ENCODE peak calls at places on chromosome 14, in nine cellular contexts. One of them, this sample, is unnamed.
A peak's percentile ranks its signal among the peaks of the same experiment; 100 is the strongest.

GRCh38 chr14:104749958-104750529 is 2.9 kb upstream of the SIVA1 start:
- DNase-seq in fibroblast of the conjunctiva: no peak
- DNase-seq in HCT116: no peak
- DNase-seq in glomerular endothelial cell: no peak
- DNase-seq in cardiac septum: no peak
- DNase-seq in skeletal muscle cell: no peak
- DNase-seq in stimulated activated CD8-positive, alpha-beta memory T cell treated with anti-CD3 and anti-CD28 coated beads, Interleukin-7, amount 100 ng/mL, for 4 hours: no peak
- DNase-seq in neural crest cell: no peak
- DNase-seq in T-helper 2 cell treated with Interferon-gamma antibody and Interleukin-4, amounts not matched to agents 5 μg/mL and 100 μg/mL, for 36 hours: no peak
- DNase-seq in this sample: no peak

GRCh38 chr14:49982522-49982951 is 89.7 kb downstream of the ARF6 start:
- DNase-seq in fibroblast of the conjunctiva: peak; percentile 76
- DNase-seq in HCT116: no peak
- DNase-seq in glomerular endothelial cell: peak; percentile 73
- DNase-seq in cardiac septum: no peak
- DNase-seq in skeletal muscle cell: peak; percentile 75
- DNase-seq in stimulated activated CD8-positive, alpha-beta memory T cell treated with anti-CD3 and anti-CD28 coated beads, Interleukin-7, amount 100 ng/mL, for 4 hours: no peak
- DNase-seq in neural crest cell: no peak
- DNase-seq in T-helper 2 cell treated with Interferon-gamma antibody and Interleukin-4, amounts not matched to agents 5 μg/mL and 100 μg/mL, for 36 hours: no peak
- DNase-seq in this sample: no peak

GRCh38 chr14:101351769-101352168 is 209.5 kb upstream of the DIO3 start:
- DNase-seq in fibroblast of the conjunctiva: no peak
- DNase-seq in HCT116: no peak
- DNase-seq in glomerular endothelial cell: no peak
- DNase-seq in cardiac septum: peak; percentile 17
- DNase-seq in skeletal muscle cell: no peak
- DNase-seq in stimulated activated CD8-positive, alpha-beta memory T cell treated with anti-CD3 and anti-CD28 coated beads, Interleukin-7, amount 100 ng/mL, for 4 hours: no peak
- DNase-seq in neural crest cell: no peak
- DNase-seq in T-helper 2 cell treated with Interferon-gamma antibody and Interleukin-4, amounts not matched to agents 5 μg/mL and 100 μg/mL, for 36 hours: no peak
- DNase-seq in this sample: no peak

GRCh38 chr14:75800792-75801191 is 139.7 kb downstream of the TTLL5 start:
- DNase-seq in fibroblast of the conjunctiva: no peak
- DNase-seq in HCT116: no peak
- DNase-seq in glomerular endothelial cell: no peak
- DNase-seq in cardiac septum: no peak
- DNase-seq in skeletal muscle cell: no peak
- DNase-seq in stimulated activated CD8-positive, alpha-beta memory T cell treated with anti-CD3 and anti-CD28 coated beads, Interleukin-7, amount 100 ng/mL, for 4 hours: no peak
- DNase-seq in neural crest cell: no peak
- DNase-seq in T-helper 2 cell treated with Interferon-gamma antibody and Interleukin-4, amounts not matched to agents 5 μg/mL and 100 μg/mL, for 36 hours: no peak
- DNase-seq in this sample: no peak

GRCh38 chr14:23631702-23632460 is 4.3 kb upstream of the DHRS2 start:
- DNase-seq in fibroblast of the conjunctiva: peak; percentile 88
- DNase-seq in HCT116: peak; percentile 65
- DNase-seq in glomerular endothelial cell: peak; percentile 48
- DNase-seq in cardiac septum: peak; percentile 87
- DNase-seq in skeletal muscle cell: peak; percentile 70
- DNase-seq in stimulated activated CD8-positive, alpha-beta memory T cell treated with anti-CD3 and anti-CD28 coated beads, Interleukin-7, amount 100 ng/mL, for 4 hours: peak; percentile 36
- DNase-seq in neural crest cell: peak; percentile 87
- DNase-seq in T-helper 2 cell treated with Interferon-gamma antibody and Interleukin-4, amounts not matched to agents 5 μg/mL and 100 μg/mL, for 36 hours: peak; percentile 58
- DNase-seq in this sample: no peak

GRCh38 chr14:33123281-33123680 is 184.6 kb downstream of the NPAS3 start:
- DNase-seq in fibroblast of the conjunctiva: no peak
- DNase-seq in HCT116: no peak
- DNase-seq in glomerular endothelial cell: no peak
- DNase-seq in cardiac septum: no peak
- DNase-seq in skeletal muscle cell: no peak
- DNase-seq in stimulated activated CD8-positive, alpha-beta memory T cell treated with anti-CD3 and anti-CD28 coated beads, Interleukin-7, amount 100 ng/mL, for 4 hours: no peak
- DNase-seq in neural crest cell: no peak
- DNase-seq in T-helper 2 cell treated with Interferon-gamma antibody and Interleukin-4, amounts not matched to agents 5 μg/mL and 100 μg/mL, for 36 hours: no peak
- DNase-seq in this sample: no peak

GRCh38 chr14:96479435-96480146 is 22.6 kb upstream of the PAPOLA start:
- DNase-seq in fibroblast of the conjunctiva: no peak
- DNase-seq in HCT116: no peak
- DNase-seq in glomerular endothelial cell: no peak
- DNase-seq in cardiac septum: no peak
- DNase-seq in skeletal muscle cell: no peak
- DNase-seq in stimulated activated CD8-positive, alpha-beta memory T cell treated with anti-CD3 and anti-CD28 coated beads, Interleukin-7, amount 100 ng/mL, for 4 hours: no peak
- DNase-seq in neural crest cell: no peak
- DNase-seq in T-helper 2 cell treated with Interferon-gamma antibody and Interleukin-4, amounts not matched to agents 5 μg/mL and 100 μg/mL, for 36 hours: no peak
- DNase-seq in this sample: no peak

GRCh38 chr14:48967419-48967818 is 618.8 kb downstream of the RPS29 start:
- DNase-seq in fibroblast of the conjunctiva: no peak
- DNase-seq in HCT116: no peak
- DNase-seq in glomerular endothelial cell: no peak
- DNase-seq in cardiac septum: no peak
- DNase-seq in skeletal muscle cell: no peak
- DNase-seq in stimulated activated CD8-positive, alpha-beta memory T cell treated with anti-CD3 and anti-CD28 coated beads, Interleukin-7, amount 100 ng/mL, for 4 hours: no peak
- DNase-seq in neural crest cell: no peak
- DNase-seq in T-helper 2 cell treated with Interferon-gamma antibody and Interleukin-4, amounts not matched to agents 5 μg/mL and 100 μg/mL, for 36 hours: no peak
- DNase-seq in this sample: no peak

GRCh38 chr14:95267306-95267705 is 52.4 kb downstream of the CLMN start:
- DNase-seq in fibroblast of the conjunctiva: no peak
- DNase-seq in HCT116: no peak
- DNase-seq in glomerular endothelial cell: no peak
- DNase-seq in cardiac septum: no peak
- DNase-seq in skeletal muscle cell: no peak
- DNase-seq in stimulated activated CD8-positive, alpha-beta memory T cell treated with anti-CD3 and anti-CD28 coated beads, Interleukin-7, amount 100 ng/mL, for 4 hours: no peak
- DNase-seq in neural crest cell: no peak
- DNase-seq in T-helper 2 cell treated with Interferon-gamma antibody and Interleukin-4, amounts not matched to agents 5 μg/mL and 100 μg/mL, for 36 hours: peak; percentile 40
- DNase-seq in this sample: no peak

GRCh38 chr14:102629700-102630365 is 37.4 kb downstream of the RCOR1 start:
- DNase-seq in fibroblast of the conjunctiva: no peak
- DNase-seq in HCT116: no peak
- DNase-seq in glomerular endothelial cell: no peak
- DNase-seq in cardiac septum: no peak
- DNase-seq in skeletal muscle cell: no peak
- DNase-seq in stimulated activated CD8-positive, alpha-beta memory T cell treated with anti-CD3 and anti-CD28 coated beads, Interleukin-7, amount 100 ng/mL, for 4 hours: no peak
- DNase-seq in neural crest cell: no peak
- DNase-seq in T-helper 2 cell treated with Interferon-gamma antibody and Interleukin-4, amounts not matched to agents 5 μg/mL and 100 μg/mL, for 36 hours: no peak
- DNase-seq in this sample: no peak

GRCh38 chr14:64461221-64461620 is 4.1 kb upstream of the AKAP5 start:
- DNase-seq in fibroblast of the conjunctiva: no peak
- DNase-seq in HCT116: no peak
- DNase-seq in glomerular endothelial cell: no peak
- DNase-seq in cardiac septum: no peak
- DNase-seq in skeletal muscle cell: no peak
- DNase-seq in stimulated activated CD8-positive, alpha-beta memory T cell treated with anti-CD3 and anti-CD28 coated beads, Interleukin-7, amount 100 ng/mL, for 4 hours: no peak
- DNase-seq in neural crest cell: no peak
- DNase-seq in T-helper 2 cell treated with Interferon-gamma antibody and Interleukin-4, amounts not matched to agents 5 μg/mL and 100 μg/mL, for 36 hours: no peak
- DNase-seq in this sample: no peak

GRCh38 chr14:61315288-61315687 is 6.1 kb upstream of the PRKCH start:
- DNase-seq in fibroblast of the conjunctiva: no peak
- DNase-seq in HCT116: no peak
- DNase-seq in glomerular endothelial cell: no peak
- DNase-seq in cardiac septum: no peak
- DNase-seq in skeletal muscle cell: no peak
- DNase-seq in stimulated activated CD8-positive, alpha-beta memory T cell treated with anti-CD3 and anti-CD28 coated beads, Interleukin-7, amount 100 ng/mL, for 4 hours: no peak
- DNase-seq in neural crest cell: no peak
- DNase-seq in T-helper 2 cell treated with Interferon-gamma antibody and Interleukin-4, amounts not matched to agents 5 μg/mL and 100 μg/mL, for 36 hours: no peak
- DNase-seq in this sample: no peak

GRCh38 chr14:64867182-64867581 is 12.5 kb downstream of the SPTB start:
- DNase-seq in fibroblast of the conjunctiva: no peak
- DNase-seq in HCT116: no peak
- DNase-seq in glomerular endothelial cell: no peak
- DNase-seq in cardiac septum: no peak
- DNase-seq in skeletal muscle cell: no peak
- DNase-seq in stimulated activated CD8-positive, alpha-beta memory T cell treated with anti-CD3 and anti-CD28 coated beads, Interleukin-7, amount 100 ng/mL, for 4 hours: no peak
- DNase-seq in neural crest cell: no peak
- DNase-seq in T-helper 2 cell treated with Interferon-gamma antibody and Interleukin-4, amounts not matched to agents 5 μg/mL and 100 μg/mL, for 36 hours: no peak
- DNase-seq in this sample: no peak

GRCh38 chr14:47935332-47935731 is 259.9 kb upstream of the MDGA2 start:
- DNase-seq in fibroblast of the conjunctiva: no peak
- DNase-seq in HCT116: no peak
- DNase-seq in glomerular endothelial cell: no peak
- DNase-seq in cardiac septum: no peak
- DNase-seq in skeletal muscle cell: no peak
- DNase-seq in stimulated activated CD8-positive, alpha-beta memory T cell treated with anti-CD3 and anti-CD28 coated beads, Interleukin-7, amount 100 ng/mL, for 4 hours: no peak
- DNase-seq in neural crest cell: no peak
- DNase-seq in T-helper 2 cell treated with Interferon-gamma antibody and Interleukin-4, amounts not matched to agents 5 μg/mL and 100 μg/mL, for 36 hours: no peak
- DNase-seq in this sample: no peak

GRCh38 chr14:61750708-61751474 is 11.3 kb upstream of the SNAPC1 start:
- DNase-seq in fibroblast of the conjunctiva: peak; percentile 39
- DNase-seq in HCT116: peak; percentile 70
- DNase-seq in glomerular endothelial cell: no peak
- DNase-seq in cardiac septum: peak; percentile 97
- DNase-seq in skeletal muscle cell: peak; percentile 49
- DNase-seq in stimulated activated CD8-positive, alpha-beta memory T cell treated with anti-CD3 and anti-CD28 coated beads, Interleukin-7, amount 100 ng/mL, for 4 hours: peak; percentile 73
- DNase-seq in neural crest cell: no peak
- DNase-seq in T-helper 2 cell treated with Interferon-gamma antibody and Interleukin-4, amounts not matched to agents 5 μg/mL and 100 μg/mL, for 36 hours: peak; percentile 89
- DNase-seq in this sample: peak; percentile 45

GRCh38 chr14:31169877-31170276 is 37.7 kb downstream of the HECTD1 start:
- DNase-seq in fibroblast of the conjunctiva: no peak
- DNase-seq in HCT116: no peak
- DNase-seq in glomerular endothelial cell: no peak
- DNase-seq in cardiac septum: no peak
- DNase-seq in skeletal muscle cell: no peak
- DNase-seq in stimulated activated CD8-positive, alpha-beta memory T cell treated with anti-CD3 and anti-CD28 coated beads, Interleukin-7, amount 100 ng/mL, for 4 hours: no peak
- DNase-seq in neural crest cell: no peak
- DNase-seq in T-helper 2 cell treated with Interferon-gamma antibody and Interleukin-4, amounts not matched to agents 5 μg/mL and 100 μg/mL, for 36 hours: no peak
- DNase-seq in this sample: no peak

GRCh38 chr14:98966465-98967162 is 305.4 kb downstream of the BCL11B start:
- DNase-seq in fibroblast of the conjunctiva: no peak
- DNase-seq in HCT116: no peak
- DNase-seq in glomerular endothelial cell: no peak
- DNase-seq in cardiac septum: no peak
- DNase-seq in skeletal muscle cell: no peak
- DNase-seq in stimulated activated CD8-positive, alpha-beta memory T cell treated with anti-CD3 and anti-CD28 coated beads, Interleukin-7, amount 100 ng/mL, for 4 hours: no peak
- DNase-seq in neural crest cell: no peak
- DNase-seq in T-helper 2 cell treated with Interferon-gamma antibody and Interleukin-4, amounts not matched to agents 5 μg/mL and 100 μg/mL, for 36 hours: no peak
- DNase-seq in this sample: no peak

This sample was measured in SIG-M5.